ENCODE peak calls at places on chromosomes 7 and 10, in ten cellular contexts. P is endothelial cell of umbilical vein, E is HCT116, D is breast epithelium, F is sigmoid colon, T is HepG2, Y is esophagus muscularis mucosa, K is H1, Q is GM23338, L is SK-N-SH. R is an unnamed sample.
A peak's percentile ranks its signal among the peaks of the same experiment; 100 is the strongest.

GRCh38 chr7:7799138-7799537 is 80.7 kb upstream of the RPA3 start:
- DNase-seq in T (no peak), K (no peak), D (no peak), L (peak; percentile 61), E (no peak), P (peak; percentile 36), F (no peak), Q (no peak), Y (no peak), R (no peak)

GRCh38 chr10:89468625-89469024 is 54.3 kb downstream of the IFIT5 start:
- DNase-seq in K (no peak), Q (no peak), L (no peak), Y (no peak), E (no peak), P (no peak), F (no peak), T (no peak), D (no peak), R (no peak)

GRCh38 chr7:35839860-35840854 is 39.3 kb downstream of the SEPTIN7 start:
- DNase-seq in L (no peak), F (no peak), Y (no peak), D (no peak), K (no peak), Q (no peak), T (no peak), E (peak; percentile 1), P (peak; percentile 32), R (no peak)

GRCh38 chr7:124557587-124557986 is 208.0 kb downstream of the GPR37 start:
- DNase-seq in K (no peak), T (no peak), E (no peak), D (no peak), F (no peak), L (no peak), P (no peak), Q (no peak), Y (no peak), R (no peak)

GRCh38 chr10:116216676-116217075 is 56.3 kb downstream of the GFRA1 start:
- DNase-seq in T (peak; percentile 2), F (no peak), P (no peak), K (no peak), E (no peak), Y (no peak), L (no peak), Q (no peak), D (no peak), R (no peak)

GRCh38 chr7:107879400-107880035 is 11.5 kb upstream of the DLD start:
- DNase-seq in L (peak; percentile 75), E (peak; percentile 52), D (no peak), Y (no peak), Q (peak; percentile 70), F (no peak), P (peak; percentile 86), K (no peak), T (peak; percentile 49), R (peak; percentile 59)

GRCh38 chr10:48582970-48583369 is 21.9 kb downstream of the ARHGAP22 start:
- DNase-seq in Y (no peak), F (no peak), K (no peak), E (no peak), P (no peak), D (no peak), L (no peak), T (no peak), Q (no peak), R (no peak)

GRCh38 chr10:112744525-112744924 is 205.5 kb upstream of the TCF7L2 start:
- DNase-seq in K (no peak), E (no peak), P (no peak), Q (no peak), L (no peak), F (no peak), D (no peak), T (no peak), Y (no peak), R (no peak)

GRCh38 chr10:42477170-42477569 is 161.2 kb downstream of the ZNF33B start:
- DNase-seq in K (no peak), F (no peak), L (peak; percentile 44), D (no peak), E (no peak), P (no peak), T (no peak), Y (no peak), Q (no peak), R (no peak)

GRCh38 chr10:42479057-42479456 is 159.3 kb downstream of the ZNF33B start:
- DNase-seq in E (no peak), Y (no peak), Q (no peak), T (no peak), P (no peak), D (no peak), F (no peak), L (no peak), K (no peak), R (no peak)

GRCh38 chr10:42476101-42476500 is 162.3 kb downstream of the ZNF33B start:
- DNase-seq in K (no peak), D (no peak), Q (no peak), T (no peak), F (no peak), L (no peak), Y (no peak), P (no peak), E (no peak), R (no peak)

GRCh38 chr10:42475168-42476098 is 162.9 kb downstream of the ZNF33B start:
- DNase-seq in L (peak; percentile 86), E (peak; percentile 85), T (peak; percentile 6), K (no peak), P (peak; percentile 29), Q (peak; percentile 2), Y (no peak), D (no peak), F (no peak), R (no peak)
- TF ChIP-seq POLR2AphosphoS5 in L (peak; percentile 94), E (peak; percentile 87), T (no peak), K (no peak), P (no peak), Q (no peak), Y (no peak), D (no peak), F (no peak), R (no peak)

GRCh38 chr10:17007836-17008235 is 121.8 kb downstream of the CUBN start:
- DNase-seq in D (no peak), F (no peak), K (no peak), P (peak; percentile 19), E (no peak), T (no peak), Q (no peak), Y (peak; percentile 66), L (no peak), R (no peak)

GRCh38 chr10:17006631-17007161 is 122.9 kb downstream of the CUBN start:
- DNase-seq in F (no peak), E (no peak), L (no peak), P (peak; percentile 88), Q (no peak), K (no peak), Y (peak; percentile 80), D (no peak), T (no peak), R (no peak)

GRCh38 chr10:17010363-17011145 is 119.1 kb downstream of the CUBN start:
- DNase-seq in E (no peak), F (no peak), L (no peak), K (no peak), D (no peak), Y (no peak), T (no peak), Q (no peak), P (no peak), R (no peak)

GRCh38 chr10:17007381-17007780 is 122.2 kb downstream of the CUBN start:
- DNase-seq in E (no peak), D (no peak), F (no peak), T (no peak), K (no peak), Q (no peak), Y (peak; percentile 70), P (peak; percentile 56), L (no peak), R (no peak)

GRCh38 chr10:17009228-17009700 is 120.3 kb downstream of the CUBN start:
- DNase-seq in E (no peak), K (no peak), F (no peak), T (no peak), L (no peak), D (no peak), Y (peak; percentile 74), Q (no peak), P (peak; percentile 46), R (no peak)
- TF ChIP-seq POLR2AphosphoS5 in E (no peak), K (no peak), F (no peak), T (no peak), L (no peak), D (no peak), Y (no peak), Q (no peak), P (no peak), R (no peak)

GRCh38 chr10:3757638-3758490 is 27.1 kb downstream of the KLF6 start:
- DNase-seq in T (no peak), Y (no peak), K (no peak), Q (no peak), E (no peak), D (no peak), L (peak; percentile 82), P (no peak), F (no peak), R (no peak)
- TF ChIP-seq POLR2AphosphoS5 in T (no peak), Y (no peak), K (no peak), Q (no peak), E (no peak), D (no peak), L (no peak), P (no peak), F (no peak), R (no peak)

DNA sequence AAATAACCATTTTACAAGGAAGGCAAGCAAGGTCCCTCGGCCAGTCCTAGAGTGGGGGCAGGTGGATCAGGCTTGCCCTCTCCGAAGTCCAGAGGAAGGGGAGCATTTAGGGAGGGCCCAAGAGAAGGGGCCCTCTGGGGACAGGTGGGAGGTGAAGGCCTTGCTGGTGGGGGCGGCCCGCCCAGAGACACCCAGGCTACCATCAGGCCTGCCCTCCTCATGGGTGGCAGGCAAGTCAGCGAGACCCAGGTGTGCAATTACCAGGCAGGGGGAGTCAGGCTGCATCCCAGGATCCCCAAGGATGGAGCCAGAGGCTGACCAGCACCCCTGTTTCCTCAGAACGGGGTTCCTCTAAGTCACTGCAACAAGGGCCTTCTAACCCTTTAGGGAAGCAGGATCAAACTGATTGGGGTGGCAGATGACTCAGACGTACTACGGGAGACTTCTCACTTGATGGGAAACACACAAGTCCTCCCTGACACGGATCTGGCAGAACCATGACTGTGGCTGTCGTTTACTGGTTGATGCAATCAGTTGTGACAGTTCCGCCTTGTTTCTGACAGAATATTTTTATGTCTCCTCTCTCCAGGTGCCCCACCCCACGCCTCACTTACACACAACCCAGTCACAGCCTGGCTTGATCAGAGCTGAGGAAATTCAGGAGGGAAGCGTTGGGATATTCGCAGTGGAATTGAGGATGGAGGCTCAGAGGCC is 8.2 kb downstream of the LOXL4 start:
- DNase-seq in Y (peak; percentile 79), E (no peak), Q (no peak), T (no peak), P (no peak), D (no peak), K (no peak), L (no peak), F (no peak), R (no peak)
- TF ChIP-seq POLR2AphosphoS5 in Y (no peak), E (no peak), Q (no peak), T (no peak), P (no peak), D (no peak), K (no peak), L (no peak), F (no peak), R (no peak)